ENCODE peak calls at places on chromosomes 3 and 15, in nine cellular contexts. Q, J, T, K, G, R, A, W and D are unnamed samples.

GRCh38 chr3:52931889-52932288 is 34.5 kb upstream of the STIMATE start:
- DNase-seq in Q (no peak), A (no peak), R (no peak), W (no peak), J (no peak), T (no peak), K (no peak), G (no peak), D (no peak)

GRCh38 chr15:96047255-96047931 is 283.1 kb upstream of the NR2F2 start:
- DNase-seq in W (no peak), A (no peak), R (no peak), K (no peak), J (no peak), Q (peak), T (peak), G (peak), D (no peak)

GRCh38 chr15:68366314-68366713 is 65.6 kb downstream of the ITGA11 start:
- DNase-seq in W (peak), G (no peak), A (no peak), J (no peak), Q (no peak), K (no peak), T (no peak), R (peak), D (peak)

GRCh38 chr3:112651076-112651475 is 10.1 kb upstream of the CCDC80 start:
- DNase-seq in J (no peak), Q (no peak), G (peak), R (no peak), K (no peak), T (peak), A (no peak), W (no peak), D (no peak)

GRCh38 chr15:79572691-79573340 is 140.7 kb downstream of the MINAR1 start:
- DNase-seq in W (no peak), J (no peak), A (peak), Q (no peak), G (no peak), T (no peak), R (peak), K (no peak), D (no peak)

GRCh38 chr15:66692391-66692790 is 9.6 kb upstream of the SMAD6 start:
- DNase-seq in K (no peak), G (no peak), R (no peak), W (no peak), A (no peak), T (no peak), J (no peak), Q (no peak), D (no peak)

GRCh38 chr3:129616291-129616690 is 9.8 kb upstream of the PLXND1 start:
- DNase-seq in A (no peak), R (no peak), W (no peak), Q (no peak), J (no peak), T (no peak), K (no peak), G (no peak), D (no peak)

GRCh38 chr15:39075311-39075710 is 505.6 kb upstream of the THBS1 start:
- DNase-seq in G (peak), A (no peak), T (peak), Q (no peak), W (no peak), K (no peak), R (no peak), J (no peak), D (no peak)

GRCh38 chr3:839981-840380 is 252.8 kb upstream of the CNTN6 start:
- DNase-seq in W (no peak), K (no peak), J (no peak), G (no peak), T (no peak), A (no peak), R (no peak), Q (no peak), D (no peak)

GRCh38 chr3:101039285-101039684 is 46.1 kb upstream of the ABI3BP start:
- DNase-seq in W (no peak), A (peak), R (no peak), T (no peak), J (no peak), G (no peak), Q (no peak), K (no peak), D (no peak)

GRCh38 chr3:126156468-126156867 is 23.9 kb downstream of the ALDH1L1 start:
- DNase-seq in T (no peak), K (no peak), Q (no peak), R (no peak), W (peak), J (no peak), A (no peak), G (peak), D (peak)

GRCh38 chr3:8954938-8955763 is 8.1 kb downstream of the RAD18 start:
- DNase-seq in Q (no peak), J (no peak), T (peak), A (no peak), K (no peak), W (no peak), R (peak), G (no peak), D (peak)

GRCh38 chr3:183252108-183252782 is 808 bp upstream of the B3GNT5 start:
- DNase-seq in R (no peak), J (no peak), G (no peak), W (no peak), Q (no peak), K (no peak), T (no peak), A (no peak), D (no peak)

GRCh38 chr3:9080165-9080564 is 116.9 kb upstream of the RAD18 start:
- DNase-seq in A (no peak), J (no peak), Q (no peak), G (peak), K (no peak), W (no peak), T (no peak), R (no peak), D (no peak)

GRCh38 chr15:99909914-99910313 is 176.7 kb upstream of the LYSMD4 start:
- DNase-seq in R (peak), T (no peak), A (no peak), W (peak), Q (no peak), G (no peak), J (no peak), K (no peak), D (peak)

GRCh38 chr3:28050895-28051294 is 190.5 kb upstream of the CMC1 start:
- DNase-seq in W (no peak), R (no peak), Q (no peak), G (peak), T (peak), A (no peak), K (peak), J (no peak), D (no peak)

GRCh38 chr3:190265126-190265525 is 57.1 kb downstream of the CLDN1 start:
- DNase-seq in J (no peak), Q (no peak), W (no peak), K (no peak), A (no peak), T (peak), G (no peak), R (no peak), D (no peak)

GRCh38 chr3:24389108-24390090 is 105.3 kb downstream of the THRB start:
- DNase-seq in G (no peak), W (peak), T (peak), A (no peak), Q (no peak), J (no peak), K (no peak), R (peak), D (peak)

GRCh38 chr3:20080956-20081554 is 40.8 kb downstream of the KAT2B start:
- DNase-seq in G (peak), T (no peak), Q (no peak), K (no peak), W (no peak), R (no peak), A (no peak), J (peak), D (no peak)

GRCh38 chr3:41202075-41202833 is 2.9 kb downstream of the CTNNB1 start:
- DNase-seq in J (no peak), R (no peak), G (no peak), A (peak), Q (no peak), W (no peak), K (no peak), T (no peak), D (no peak)

GRCh38 chr15:41862515-41863116 is 24.0 kb downstream of the PLA2G4B start:
- DNase-seq in R (no peak), T (no peak), Q (no peak), G (no peak), A (peak), K (no peak), J (no peak), W (peak), D (peak)

GRCh38 chr3:58824285-58824684 is 157.7 kb upstream of the FAM3D start:
- DNase-seq in A (peak), Q (no peak), J (no peak), W (peak), T (peak), K (no peak), G (peak), R (peak), D (peak)

GRCh38 chr3:132788299-132788698 is 66.1 kb upstream of the NPHP3 start:
- DNase-seq in J (no peak), T (peak), W (no peak), K (no peak), R (no peak), A (peak), Q (no peak), G (peak), D (no peak)

GRCh38 chr15:100999369-100999768 is 80.2 kb downstream of the LRRK1 start:
- DNase-seq in R (no peak), A (no peak), G (no peak), T (peak), W (no peak), K (no peak), Q (no peak), J (no peak), D (no peak)

GRCh38 chr3:52053307-52054304 is 2.8 kb downstream of the DUSP7 start:
- DNase-seq in A (no peak), R (no peak), K (peak), W (no peak), J (no peak), Q (no peak), T (no peak), G (peak), D (peak)

GRCh38 chr3:127158614-127159221 is 34.2 kb upstream of the PRR23E start:
- DNase-seq in K (no peak), J (no peak), R (peak), G (peak), A (peak), T (no peak), W (peak), Q (no peak), D (peak)

GRCh38 chr3:63864008-63864871 is 573 bp downstream of the ATXN7 start:
- DNase-seq in R (peak), A (no peak), W (peak), T (no peak), J (peak), G (peak), Q (no peak), K (no peak), D (no peak)

GRCh38 chr3:44554626-44555592 is at the start of gene ZKSCAN7:
- DNase-seq in W (peak), G (peak), K (peak), J (peak), R (peak), Q (peak), A (peak), T (peak), D (peak)

GRCh38 chr3:107795514-107796094 is 272.8 kb downstream of the BBX start:
- DNase-seq in Q (no peak), J (no peak), W (no peak), A (no peak), G (peak), K (no peak), T (no peak), R (peak), D (no peak)